ENCODE peak calls at places on chromosomes 2 and 18, in five cellular contexts. J is psoas muscle, K is lung, D is AG04450, V is IMR-90. L is an unnamed sample.

GRCh38 chr18:22637787-22638186 is 220.1 kb upstream of the CTAGE1 start:
- DNase-seq in K (no peak), J (no peak), V (peak), D (peak), L (peak)

GRCh38 chr2:236603361-236604015 is 33.9 kb downstream of the ACKR3 start:
- DNase-seq in D (no peak), V (no peak), K (no peak), J (no peak), L (no peak)

GRCh38 chr18:60044290-60045006 is 144.7 kb downstream of the PMAIP1 start:
- DNase-seq in J (no peak), K (no peak), D (peak), V (peak), L (peak)

GRCh38 chr2:223488814-223489213 is 113.3 kb downstream of the SCG2 start:
- DNase-seq in D (no peak), J (no peak), V (peak), K (no peak), L (no peak)

GRCh38 chr2:37713258-37713700 is 41.8 kb upstream of the CDC42EP3 start:
- DNase-seq in V (peak), J (no peak), D (peak), K (no peak), L (peak)

GRCh38 chr18:45107425-45107824 is 426.7 kb downstream of the SETBP1 start:
- DNase-seq in K (no peak), V (peak), D (no peak), J (no peak), L (peak)

GRCh38 chr2:85788603-85789002 is 34.8 kb downstream of the ATOH8 start:
- DNase-seq in V (no peak), K (no peak), J (peak), D (no peak), L (no peak)

GRCh38 chr2:47205576-47206141 is 50.6 kb upstream of the STPG4 start:
- DNase-seq in V (peak), K (no peak), J (no peak), D (no peak), L (no peak)

GRCh38 chr2:70692256-70692655 is 75.7 kb downstream of the ADD2 start:
- DNase-seq in D (no peak), K (no peak), J (no peak), V (no peak), L (no peak)

GRCh38 chr2:144512421-144513272 is 7.3 kb downstream of the ZEB2 start:
- DNase-seq in D (no peak), J (no peak), K (no peak), V (no peak), L (no peak)

GRCh38 chr2:1715184-1716012 is 28.9 kb downstream of the PXDN start:
- DNase-seq in J (no peak), K (no peak), V (no peak), D (no peak), L (no peak)

GRCh38 chr18:35130236-35130635 is 89.0 kb downstream of the MAPRE2 start:
- DNase-seq in K (no peak), J (no peak), D (no peak), V (no peak), L (no peak)

GRCh38 chr2:188978291-188979081 is 4.3 kb downstream of the COL3A1 start:
- DNase-seq in D (no peak), V (peak), K (no peak), J (no peak), L (no peak)

GRCh38 chr2:9967053-9967775 is 15.7 kb downstream of the GRHL1 start:
- DNase-seq in K (no peak), V (no peak), J (no peak), D (no peak), L (no peak)

GRCh38 chr18:38256366-38256765 is 690.8 kb upstream of the CELF4 start:
- DNase-seq in D (no peak), V (no peak), J (no peak), K (no peak), L (no peak)

GRCh38 chr2:43818761-43819160 is 19.9 kb downstream of the ABCG5 start:
- DNase-seq in D (no peak), K (no peak), V (peak), J (no peak), L (peak)

GRCh38 chr2:27690052-27690451 is 26.4 kb downstream of the SLC4A1AP start:
- DNase-seq in J (no peak), D (no peak), K (no peak), V (no peak), L (no peak)

GRCh38 chr2:241213567-241213966 is 25.1 kb downstream of the ANO7 start:
- DNase-seq in K (no peak), D (no peak), J (no peak), V (no peak), L (no peak)

GRCh38 chr2:134120718-134121630 is 132.9 kb upstream of the MGAT5 start:
- DNase-seq in J (peak), V (peak), D (peak), K (peak), L (peak)

GRCh38 chr2:125427721-125428315 is 1228.1 kb upstream of the GYPC start:
- DNase-seq in D (peak), J (no peak), V (peak), K (no peak), L (no peak)

GRCh38 chr2:88199912-88200682 is 30.0 kb downstream of the THNSL2 start:
- DNase-seq in D (no peak), J (no peak), V (no peak), K (peak), L (no peak)

GRCh38 chr2:28269019-28269784 is 123.5 kb upstream of the FOSL2 start:
- DNase-seq in V (peak), J (no peak), K (no peak), D (no peak), L (no peak)

GRCh38 chr2:189265696-189266320 is 86.2 kb upstream of the COL5A2 start:
- DNase-seq in D (no peak), V (peak), K (no peak), J (no peak), L (no peak)

GRCh38 chr2:8487461-8487932 is 194.4 kb upstream of the ID2 start:
- DNase-seq in D (no peak), K (no peak), V (no peak), J (no peak), L (no peak)

GRCh38 chr2:104033399-104033798 is 820.5 kb upstream of the POU3F3 start:
- DNase-seq in K (no peak), J (no peak), D (no peak), V (no peak), L (no peak)

DNA sequence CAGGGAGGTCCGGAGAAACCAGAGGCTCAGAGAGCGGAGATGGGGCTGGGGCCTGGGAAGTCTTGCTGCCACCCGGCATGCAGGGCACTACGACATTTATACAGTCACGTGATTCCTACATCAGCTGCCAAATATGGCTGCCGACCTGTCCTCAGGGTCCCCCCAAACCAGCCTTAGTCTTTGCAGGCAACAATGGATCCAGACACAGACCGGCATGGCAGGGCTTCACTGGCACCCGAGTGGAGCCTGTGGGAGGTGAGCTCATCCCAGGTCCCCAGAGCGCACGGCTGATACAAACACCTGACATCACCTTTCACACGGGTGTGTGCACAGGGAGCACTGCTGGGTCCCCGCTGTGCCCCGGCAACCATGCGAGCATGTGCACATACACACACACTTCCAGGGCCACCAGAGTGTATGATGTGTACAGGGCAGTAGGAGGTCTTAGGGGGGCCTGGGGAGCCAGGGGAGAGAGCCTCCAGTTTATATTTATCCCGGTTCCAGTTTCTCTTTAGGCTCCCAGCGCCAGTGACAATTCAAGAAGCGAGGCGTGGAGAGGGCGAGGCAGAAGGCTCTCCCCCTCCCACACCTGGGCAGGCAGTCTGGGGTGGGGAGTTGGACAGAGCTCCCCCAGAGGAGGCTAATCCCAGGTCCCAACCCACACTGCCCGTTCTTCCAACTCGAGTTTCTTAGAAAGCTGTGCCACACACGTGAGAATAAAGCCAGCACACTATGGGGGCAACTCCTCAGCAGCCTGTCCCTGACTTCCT is 2.7 kb downstream of the SEMA4C start:
- DNase-seq in V (no peak), K (no peak), J (no peak), D (no peak), L (no peak)
- H3K4me3 ChIP-seq in V (peak), K (no peak), J (peak), D (peak), L (peak)

GRCh38 chr2:238415893-238416292 is 10.8 kb upstream of the ASB1 start:
- DNase-seq in D (no peak), J (no peak), K (no peak), V (no peak), L (no peak)

GRCh38 chr2:238412067-238412767 is 14.5 kb upstream of the ASB1 start:
- DNase-seq in K (no peak), D (no peak), J (no peak), V (no peak), L (no peak)

GRCh38 chr2:238418999-238419546 is 7.7 kb upstream of the ASB1 start:
- DNase-seq in V (peak), J (no peak), D (peak), K (no peak), L (no peak)

GRCh38 chr2:238418196-238418998 is 8.3 kb upstream of the ASB1 start:
- DNase-seq in D (no peak), K (no peak), J (no peak), V (peak), L (no peak)

DNA sequence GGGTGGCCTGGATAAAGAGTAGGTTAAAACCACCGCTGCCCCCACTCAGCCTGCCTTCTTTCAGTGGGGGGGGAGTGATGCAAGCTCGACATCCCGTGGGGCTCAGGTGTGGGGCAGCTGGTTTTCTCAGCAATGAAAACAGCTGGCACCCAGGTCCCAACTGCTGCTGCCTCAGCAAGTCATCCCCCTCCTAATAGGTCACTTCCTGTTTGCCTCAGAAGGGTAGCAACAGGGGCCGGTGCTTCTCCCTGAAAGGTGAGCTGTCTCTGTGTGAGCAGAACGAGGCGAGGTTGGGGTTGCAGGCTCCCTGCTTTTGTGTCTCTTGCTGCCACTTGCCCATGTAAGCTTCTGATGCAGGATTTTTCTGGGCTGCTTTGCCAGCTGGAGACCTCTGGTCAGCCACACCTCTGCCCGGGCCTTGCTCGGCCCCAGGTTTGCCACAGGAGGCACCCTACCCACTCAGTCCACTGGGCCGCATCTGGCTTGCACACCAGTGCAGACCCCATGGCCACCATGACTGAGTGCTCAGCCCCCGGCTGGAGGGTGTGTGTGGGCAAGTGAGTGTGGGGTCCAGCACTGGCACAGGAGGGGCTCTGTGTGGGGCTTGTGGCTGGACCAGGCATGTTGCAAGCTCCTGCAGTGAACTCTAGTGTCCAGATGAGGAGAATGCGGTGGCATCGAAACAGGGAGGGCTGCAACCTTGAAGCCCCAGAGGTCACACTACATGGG is 11.5 kb upstream of the ASB1 start:
- DNase-seq in V (no peak), K (no peak), D (no peak), J (no peak), L (no peak)
- TF ChIP-seq CTCF in V (no peak), K (no peak), D (no peak), J (no peak), L (no peak)

GRCh38 chr2:178072000-178072382 is 586 bp downstream of the PDE11A start:
- DNase-seq in D (no peak), K (no peak), V (no peak), J (no peak), L (no peak)
- H3K4me3 ChIP-seq in D (no peak), K (no peak), V (no peak), J (peak), L (peak)

DNA sequence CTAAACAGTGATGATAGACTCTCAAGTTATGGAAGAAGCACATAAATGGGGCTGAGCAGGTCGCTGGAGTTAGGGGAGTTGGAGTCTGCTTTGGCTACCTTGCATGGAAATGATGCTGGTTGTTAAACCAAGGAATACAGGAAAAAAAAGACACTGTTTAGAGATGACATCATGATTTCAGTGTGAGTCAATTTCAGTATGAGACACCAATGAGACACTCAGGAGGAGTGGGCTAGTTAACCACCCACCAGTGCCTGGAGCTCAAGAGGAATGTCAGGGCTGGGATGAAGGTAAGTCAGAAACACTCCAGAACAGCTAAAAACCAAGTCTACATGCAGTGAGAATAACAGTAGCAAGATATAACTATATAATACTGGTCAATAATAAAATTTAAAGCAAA is 303.6 kb downstream of the SOX11 start:
- DNase-seq in J (no peak), V (peak), K (no peak), D (no peak), L (no peak)
- TF ChIP-seq CTCF in J (no peak), V (no peak), K (no peak), D (no peak), L (no peak)

GRCh38 chr2:39705638-39706037 is 39.9 kb downstream of the TMEM178A start:
- DNase-seq in K (no peak), V (no peak), D (no peak), J (no peak), L (no peak)

GRCh38 chr2:39706350-39706749 is 40.6 kb downstream of the TMEM178A start:
- DNase-seq in J (no peak), K (no peak), D (no peak), V (no peak), L (no peak)

GRCh38 chr2:39710807-39711206 is 45.1 kb downstream of the TMEM178A start:
- DNase-seq in V (no peak), D (no peak), K (no peak), J (no peak), L (no peak)

GRCh38 chr2:39706945-39707344 is 41.2 kb downstream of the TMEM178A start:
- DNase-seq in D (no peak), V (no peak), K (no peak), J (no peak), L (no peak)

DNA sequence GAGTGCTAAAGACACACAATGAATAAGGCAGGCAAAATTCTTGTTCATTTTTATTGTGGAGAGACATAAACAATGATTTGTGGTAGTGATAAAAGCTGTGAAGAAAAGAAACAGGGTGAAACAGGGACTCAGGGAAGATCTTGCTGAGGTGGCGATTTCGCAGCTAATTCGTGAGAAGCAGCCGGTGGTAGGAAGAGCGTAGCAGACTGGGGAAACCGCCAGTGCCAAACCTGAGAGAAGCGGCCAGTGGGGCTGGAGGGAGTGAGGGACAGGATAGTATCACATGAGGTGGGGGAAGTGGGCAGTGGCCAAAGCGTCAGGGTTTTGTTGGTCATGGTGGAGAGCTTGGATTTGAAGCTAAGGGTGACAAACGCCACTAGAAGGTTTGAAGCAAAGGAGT is 42.3 kb downstream of the TMEM178A start:
- DNase-seq in K (no peak), J (no peak), V (no peak), D (no peak), L (no peak)
- H3K4me3 ChIP-seq in K (no peak), J (no peak), V (no peak), D (no peak), L (no peak)

GRCh38 chr2:212531499-212531898 is 7.1 kb downstream of the ERBB4 start:
- DNase-seq in V (no peak), K (no peak), D (no peak), J (no peak), L (no peak)

GRCh38 chr2:212530991-212531390 is 7.6 kb downstream of the ERBB4 start:
- DNase-seq in K (no peak), J (no peak), D (no peak), V (no peak), L (no peak)

GRCh38 chr2:212530373-212530772 is 8.2 kb downstream of the ERBB4 start:
- DNase-seq in K (no peak), D (no peak), V (no peak), J (no peak), L (no peak)

GRCh38 chr2:212526059-212526458 is 12.5 kb downstream of the ERBB4 start:
- DNase-seq in V (no peak), D (no peak), J (no peak), K (no peak), L (no peak)

DNA sequence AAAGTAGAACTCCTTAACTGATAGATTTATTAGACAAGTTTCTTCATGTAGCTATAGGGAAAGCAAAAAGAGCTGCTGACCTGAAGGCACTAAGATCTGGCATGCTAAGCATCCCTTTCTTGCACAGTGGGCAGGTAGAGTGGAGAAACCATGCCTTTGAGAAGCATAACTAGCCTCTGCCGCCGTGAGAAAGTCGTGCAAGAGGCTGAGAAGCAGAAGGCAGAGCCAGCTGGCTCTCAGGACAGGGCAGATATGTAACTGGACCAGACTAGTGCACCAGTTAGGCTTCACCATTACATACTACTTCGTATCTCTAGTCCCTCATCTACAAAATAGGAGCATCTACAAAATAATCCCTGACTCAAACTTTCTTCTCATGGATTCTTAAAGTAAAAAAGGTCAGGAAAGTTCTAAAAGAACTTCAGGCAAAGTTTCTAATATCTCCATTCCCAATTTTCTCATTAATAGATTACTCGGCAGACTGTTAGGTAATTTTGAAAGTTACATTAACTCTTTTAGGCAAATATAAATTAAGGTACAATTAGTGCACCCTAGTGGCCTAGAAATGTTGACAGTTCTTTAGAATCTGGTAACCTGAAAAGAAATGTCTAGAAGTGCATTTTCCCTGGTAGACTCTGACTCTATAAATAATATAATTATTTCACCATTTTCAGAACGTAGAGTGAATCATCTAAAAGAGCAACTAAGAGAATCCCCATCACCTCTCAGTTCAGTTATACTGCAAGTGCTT is 10.3 kb downstream of the ERBB4 start:
- DNase-seq in D (no peak), K (no peak), V (no peak), J (no peak), L (no peak)
- TF ChIP-seq CTCF in D (peak), K (no peak), V (no peak), J (no peak), L (peak)